ENCODE peak calls at places on chromosomes 7 and 10, in six cellular contexts. I is GM23248, C is upper lobe of left lung, J is breast epithelium, A is adrenal gland, X is fibroblast of villous mesenchyme. N is an unnamed sample.

GRCh38 chr7:150340024-150340749 is 1.2 kb downstream of the RARRES2 start:
- DNase-seq in A (peak), X (peak), J (no peak), C (no peak), I (peak), N (peak)

GRCh38 chr10:97468162-97468561 is 22.2 kb downstream of the ZDHHC16 start:
- DNase-seq in A (no peak), C (no peak), I (no peak), J (no peak), X (no peak), N (no peak)

GRCh38 chr7:100745184-100745583 is 11.8 kb downstream of the ZAN start:
- DNase-seq in J (no peak), A (peak), I (peak), C (no peak), X (peak), N (no peak)

GRCh38 chr7:2195403-2196246 is 37.1 kb downstream of the MAD1L1 start:
- DNase-seq in A (peak), J (peak), X (no peak), I (no peak), C (no peak), N (no peak)

GRCh38 chr10:6346621-6347020 is 143.9 kb downstream of the PFKFB3 start:
- DNase-seq in X (peak), C (no peak), J (no peak), I (peak), A (no peak), N (no peak)

GRCh38 chr10:15451137-15452094 is 80.3 kb upstream of the FAM171A1 start:
- DNase-seq in A (no peak), J (no peak), X (no peak), I (no peak), C (no peak), N (no peak)

GRCh38 chr10:128993443-128993842 is 473.6 kb upstream of the MGMT start:
- DNase-seq in A (no peak), J (no peak), X (no peak), I (no peak), C (no peak), N (no peak)

GRCh38 chr7:41956712-41957111 is 253.8 kb upstream of the INHBA start:
- DNase-seq in X (no peak), J (no peak), A (no peak), C (peak), I (peak), N (no peak)

GRCh38 chr7:86914468-86915054 is 144.9 kb downstream of the ELAPOR2 start:
- DNase-seq in C (no peak), A (no peak), X (peak), J (no peak), I (peak), N (no peak)

GRCh38 chr10:30059209-30060107 is at the start of gene JCAD:
- DNase-seq in A (peak), J (peak), I (peak), X (no peak), C (peak), N (no peak)

GRCh38 chr7:73995330-73995729 is 32.6 kb upstream of the ELN start:
- DNase-seq in X (peak), A (no peak), J (no peak), C (no peak), I (peak), N (peak)

GRCh38 chr7:112509390-112509789 is 28.6 kb downstream of the LSMEM1 start:
- DNase-seq in J (no peak), A (no peak), C (no peak), I (peak), X (no peak), N (no peak)

GRCh38 chr10:95697429-95697828 is 3.7 kb upstream of the TCTN3 start:
- DNase-seq in I (no peak), X (no peak), J (no peak), A (peak), C (peak), N (no peak)

GRCh38 chr7:157150825-157151412 is 12.2 kb downstream of the UBE3C start:
- DNase-seq in A (no peak), I (peak), J (no peak), X (peak), C (no peak), N (no peak)

GRCh38 chr10:69392481-69393000 is 24.2 kb downstream of the TACR2 start:
- DNase-seq in I (peak), X (peak), C (peak), A (peak), J (peak), N (no peak)

GRCh38 chr7:26451997-26452396 is 160.3 kb downstream of the SNX10 start:
- DNase-seq in J (no peak), A (no peak), I (no peak), C (no peak), X (no peak), N (no peak)

GRCh38 chr7:13189712-13190111 is 502.3 kb downstream of the ARL4A start:
- DNase-seq in J (no peak), A (no peak), X (no peak), I (peak), C (no peak), N (no peak)

GRCh38 chr10:59757966-59758365 is 4.7 kb upstream of the MRLN start:
- DNase-seq in X (no peak), J (no peak), I (peak), A (no peak), C (no peak), N (peak)

GRCh38 chr10:73590881-73591577 is at the start of gene USP54:
- DNase-seq in A (no peak), J (peak), X (peak), I (peak), C (peak), N (no peak)
- H3K4me3 ChIP-seq in A (no peak), J (no peak), X (peak), I (peak), C (no peak), N (no peak)

GRCh38 chr7:45028138-45028919 is 28.3 kb downstream of the CCM2 start:
- DNase-seq in I (no peak), A (no peak), X (no peak), J (no peak), C (no peak), N (no peak)

GRCh38 chr7:45026984-45027773 is 27.2 kb downstream of the CCM2 start:
- DNase-seq in X (peak), A (no peak), J (no peak), I (peak), C (peak), N (peak)

GRCh38 chr7:45026013-45026412 is 26.0 kb downstream of the CCM2 start:
- DNase-seq in I (no peak), C (no peak), J (no peak), X (no peak), A (no peak), N (no peak)

GRCh38 chr7:45028920-45029344 is 28.9 kb downstream of the CCM2 start:
- DNase-seq in J (no peak), C (no peak), I (no peak), X (no peak), A (no peak), N (no peak)

DNA sequence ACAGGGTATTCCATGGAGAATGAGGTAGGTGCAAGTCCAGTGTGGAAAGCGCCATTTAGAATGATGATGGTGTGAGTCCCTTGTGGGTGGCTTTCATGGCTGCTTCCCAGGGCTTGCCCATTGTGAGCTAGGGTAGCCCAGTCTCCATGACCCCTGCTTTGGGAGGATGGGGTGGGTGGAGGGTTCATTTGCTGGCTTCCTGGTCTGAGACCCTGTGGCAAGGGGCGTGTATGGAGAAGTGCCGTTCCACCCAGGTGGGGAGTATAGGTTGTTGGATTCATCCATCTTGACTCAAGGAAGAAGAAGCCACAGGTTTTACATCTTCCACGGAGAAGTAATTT is 27.7 kb downstream of the CCM2 start:
- DNase-seq in A (no peak), J (no peak), C (no peak), I (no peak), X (no peak), N (no peak)
- H3K4me3 ChIP-seq in A (no peak), J (peak), C (peak), I (no peak), X (no peak), N (no peak)

DNA sequence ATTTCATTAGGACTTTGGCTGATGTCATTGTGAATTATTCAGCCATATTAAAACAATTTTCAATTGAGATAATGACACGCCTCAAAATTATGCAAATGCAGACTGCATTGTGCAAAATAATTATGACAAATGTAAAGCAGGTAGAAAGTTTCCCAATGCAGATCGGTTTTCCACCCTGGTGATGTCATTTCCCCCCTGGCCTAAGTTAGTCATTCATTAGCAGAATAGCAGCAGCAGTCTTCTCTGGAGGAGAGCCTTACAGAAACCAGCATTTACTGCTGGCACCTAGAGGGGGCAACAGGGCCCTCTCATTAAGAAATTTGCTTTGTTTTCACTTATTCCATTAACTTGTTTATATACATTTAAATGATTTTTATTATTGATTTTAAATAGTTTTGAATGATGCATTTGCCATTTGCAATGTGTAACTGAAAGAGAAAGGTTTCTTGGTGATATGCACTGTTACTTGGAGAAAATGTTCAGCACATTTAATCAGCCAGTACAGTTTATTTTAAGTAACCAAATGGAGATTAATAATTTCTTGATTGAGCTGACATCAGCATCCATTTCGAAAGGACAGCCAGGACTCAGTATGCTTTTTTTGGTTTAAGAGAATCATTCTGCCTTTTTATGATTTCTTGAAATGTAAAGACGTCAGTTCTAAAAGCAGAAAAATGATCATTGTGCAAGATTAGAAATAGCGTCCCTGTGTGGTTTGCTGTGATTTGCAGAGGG is 3.4 kb downstream of the ARID5B start:
- DNase-seq in A (peak), C (peak), J (peak), X (peak), I (peak), N (no peak)
- H3K4me3 ChIP-seq in A (no peak), C (peak), J (no peak), X (peak), I (peak), N (peak)

GRCh38 chr10:52229271-52229931 is 84.7 kb upstream of the DKK1 start:
- DNase-seq in J (no peak), A (no peak), I (peak), X (no peak), C (no peak), N (no peak)

GRCh38 chr10:52228556-52228955 is 85.5 kb upstream of the DKK1 start:
- DNase-seq in J (no peak), X (no peak), C (no peak), I (no peak), A (no peak), N (no peak)

GRCh38 chr10:52232561-52233350 is 81.3 kb upstream of the DKK1 start:
- DNase-seq in J (no peak), C (peak), I (peak), X (no peak), A (no peak), N (no peak)
- H3K4me3 ChIP-seq in J (no peak), C (peak), I (no peak), X (peak), A (no peak), N (peak)

DNA sequence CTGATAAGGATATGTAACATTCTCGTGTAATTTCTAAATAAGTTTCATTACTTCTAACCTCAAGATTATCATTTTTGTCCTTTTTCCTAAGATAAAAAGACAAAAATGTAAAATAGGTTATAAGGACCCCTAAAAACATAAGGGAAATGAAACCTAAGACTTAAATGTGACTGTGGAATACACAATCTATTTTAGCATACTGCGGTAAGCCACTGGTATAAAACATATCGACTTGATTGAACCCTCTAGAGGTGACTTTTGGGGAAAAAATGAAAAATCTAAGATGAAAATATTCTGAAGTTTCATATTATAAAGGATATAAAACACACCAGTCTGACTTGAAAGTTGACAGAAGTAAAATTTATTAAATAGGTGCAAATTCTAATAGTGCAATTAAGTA is 1.9 kb downstream of the NAMPT start:
- DNase-seq in C (no peak), X (peak), I (no peak), J (no peak), A (no peak), N (no peak)
- H3K4me3 ChIP-seq in C (peak), X (peak), I (peak), J (peak), A (no peak), N (peak)

GRCh38 chr7:1081931-1082401 is 5.9 kb upstream of the GPER1 start:
- DNase-seq in I (no peak), X (peak), J (no peak), C (no peak), A (no peak), N (peak)
- H3K4me3 ChIP-seq in I (no peak), X (no peak), J (no peak), C (peak), A (no peak), N (no peak)

DNA sequence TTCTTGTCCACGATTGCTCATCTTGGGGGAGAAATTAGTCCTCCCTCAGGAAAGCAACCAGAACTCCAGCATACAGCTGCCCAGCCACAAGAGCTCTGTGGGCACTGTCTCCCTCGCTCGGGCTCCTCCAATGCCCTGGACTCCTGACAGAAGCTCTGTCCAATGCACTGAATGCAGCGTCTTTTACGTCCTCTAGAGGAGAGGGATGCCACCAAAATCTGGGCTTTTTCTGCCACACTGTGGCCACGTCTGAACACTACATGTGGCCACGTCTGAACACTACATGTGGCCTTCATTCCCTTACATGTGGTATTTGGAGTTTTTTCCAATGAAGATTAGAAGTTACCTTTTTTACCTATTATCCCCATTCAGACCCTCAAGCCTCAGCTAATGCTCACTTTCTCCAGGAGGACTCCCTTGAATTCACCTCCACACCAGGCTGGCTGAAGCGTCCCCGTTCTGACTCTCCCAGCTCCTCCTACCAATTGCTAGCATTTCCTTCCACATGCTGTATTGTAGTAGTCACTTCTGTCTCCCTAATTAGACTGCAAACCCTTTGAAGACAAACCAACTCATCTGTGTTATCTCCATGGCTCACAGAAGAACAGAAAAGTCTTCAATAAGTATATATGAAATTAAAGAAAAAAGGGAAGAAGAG is 134.3 kb upstream of the PDE1C start:
- DNase-seq in I (peak), A (peak), X (peak), C (peak), J (peak), N (peak)
- H3K4me3 ChIP-seq in I (peak), A (no peak), X (no peak), C (peak), J (peak), N (no peak)

GRCh38 chr10:89299031-89299430 is 2.8 kb upstream of the IFIT2 start:
- DNase-seq in I (no peak), X (no peak), C (no peak), J (no peak), A (no peak), N (no peak)

GRCh38 chr10:89303161-89303560 is 1.3 kb downstream of the IFIT2 start:
- DNase-seq in X (no peak), C (no peak), A (no peak), I (no peak), J (no peak), N (no peak)

GRCh38 chr10:89301721-89302445 is at the start of gene IFIT2:
- DNase-seq in C (peak), X (peak), I (peak), A (peak), J (no peak), N (peak)

GRCh38 chr10:89302628-89303027 is 782 bp downstream of the IFIT2 start:
- DNase-seq in J (no peak), X (no peak), C (peak), A (no peak), I (peak), N (no peak)

GRCh38 chr10:89301231-89301630 is 615 bp upstream of the IFIT2 start:
- DNase-seq in J (no peak), A (peak), X (peak), I (peak), C (peak), N (no peak)
- H3K4me3 ChIP-seq in J (peak), A (no peak), X (peak), I (peak), C (peak), N (peak)